ENCODE peak calls at places on chromosome 13, in ten cellular contexts. G is fibroblast of pulmonary artery; T is CD4-positive, CD25-positive, alpha-beta regulatory T cell; I is H7; H is breast epithelium; E is dorsolateral prefrontal cortex; S is heart left ventricle; A is PC-3; F is small intestine; J is pancreas. C is an unnamed sample.

GRCh38 chr13:51645154-51645650 is 60.9 kb downstream of the WDFY2 start:
- DNase-seq in H (no peak), I (no peak), A (no peak), F (no peak), J (no peak), S (no peak), G (peak; percentile 90), E (no peak), T (peak; percentile 62), C (no peak)

GRCh38 chr13:80586356-80586755 is 245.4 kb upstream of the SPRY2 start:
- DNase-seq in S (no peak), H (no peak), G (peak; percentile 60), A (no peak), F (no peak), E (no peak), T (no peak), I (no peak), J (no peak), C (no peak)

GRCh38 chr13:75353786-75354193 is 128.2 kb downstream of the TBC1D4 start:
- DNase-seq in A (no peak), E (no peak), J (no peak), G (no peak), I (no peak), T (peak; percentile 55), F (no peak), S (peak; percentile 21), H (no peak), C (no peak)

GRCh38 chr13:34179481-34179880 is 361.5 kb downstream of the RFC3 start:
- DNase-seq in A (no peak), S (no peak), G (peak; percentile 23), I (peak; percentile 28), E (no peak), J (no peak), F (no peak), H (no peak), T (no peak), C (no peak)

GRCh38 chr13:105655046-105655445 is 880.4 kb downstream of the EFNB2 start:
- DNase-seq in G (peak; percentile 80), E (no peak), T (no peak), F (no peak), H (no peak), J (no peak), S (no peak), I (no peak), A (peak; percentile 55), C (no peak)

GRCh38 chr13:112255550-112256120 is 120.5 kb upstream of the SPACA7 start:
- DNase-seq in H (no peak), E (no peak), A (no peak), I (no peak), J (no peak), F (no peak), G (no peak), T (no peak), S (no peak), C (no peak)

GRCh38 chr13:23695196-23695595 is 125.0 kb downstream of the TNFRSF19 start:
- DNase-seq in E (no peak), S (no peak), H (no peak), G (no peak), T (no peak), A (no peak), F (no peak), J (no peak), I (peak; percentile 64), C (no peak)

GRCh38 chr13:44971656-44972595 is 17.3 kb downstream of the NUFIP1 start:
- DNase-seq in J (no peak), S (no peak), F (no peak), G (peak; percentile 10), I (no peak), A (no peak), H (no peak), T (no peak), E (no peak), C (no peak)

GRCh38 chr13:96540656-96541055 is 450.7 kb downstream of the HS6ST3 start:
- DNase-seq in F (no peak), I (no peak), J (no peak), T (no peak), G (no peak), A (no peak), S (no peak), E (no peak), H (no peak), C (no peak)

GRCh38 chr13:71864094-71864980 is 2.7 kb downstream of the DACH1 start:
- DNase-seq in H (peak; percentile 25), S (peak; percentile 70), J (peak; percentile 72), T (no peak), F (peak; percentile 86), A (no peak), G (no peak), E (no peak), I (peak; percentile 64), C (peak; percentile 85)

GRCh38 chr13:61253105-61253877 is 162.4 kb downstream of the PCDH20 start:
- DNase-seq in G (no peak), T (no peak), S (no peak), I (no peak), H (no peak), F (no peak), A (no peak), J (no peak), E (no peak), C (no peak)

GRCh38 chr13:114174529-114174941 is 4.5 kb upstream of the CFAP97D2 start:
- DNase-seq in F (no peak), E (no peak), I (no peak), A (no peak), G (peak; percentile 74), J (no peak), S (no peak), T (no peak), H (no peak), C (no peak)

GRCh38 chr13:41802684-41803554 is 158.0 kb downstream of the VWA8 start:
- DNase-seq in F (no peak), I (no peak), G (peak; percentile 67), J (no peak), H (no peak), T (no peak), E (no peak), S (no peak), A (peak; percentile 49), C (no peak)

GRCh38 chr13:91946498-91947070 is 548.2 kb downstream of the GPC5 start:
- DNase-seq in F (no peak), T (no peak), I (peak; percentile 47), G (peak; percentile 33), A (peak; percentile 23), J (no peak), S (no peak), E (no peak), H (no peak), C (no peak)

GRCh38 chr13:112246731-112247470 is 129.3 kb upstream of the SPACA7 start:
- DNase-seq in G (no peak), S (no peak), I (peak; percentile 20), T (no peak), F (no peak), J (no peak), A (no peak), E (no peak), H (no peak), C (no peak)

DNA sequence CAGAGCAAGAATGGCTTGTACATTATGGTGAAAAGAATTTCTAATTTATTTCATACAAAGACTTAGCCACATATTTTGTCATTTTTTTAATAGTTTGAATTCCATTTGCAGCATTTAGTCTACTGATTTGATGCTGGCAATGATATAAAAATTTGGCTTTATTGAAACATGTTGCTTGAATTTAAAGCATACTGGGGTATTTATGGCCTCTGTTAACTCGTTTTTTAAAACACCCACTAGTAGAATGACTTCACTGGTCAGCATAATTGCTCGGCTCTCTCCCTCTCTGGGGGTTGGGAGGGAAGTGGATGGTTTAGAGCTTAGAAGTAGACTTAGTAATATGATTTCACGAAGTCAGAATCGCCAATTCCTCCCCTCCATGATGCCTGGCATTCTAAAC is 354.9 kb upstream of the HTR2A start:
- DNase-seq in F (no peak), S (no peak), J (no peak), T (no peak), E (no peak), G (no peak), H (no peak), A (no peak), I (no peak), C (no peak)
- H3K4me3 ChIP-seq in F (no peak overlapping the region), S (no peak overlapping the region), J (no peak overlapping the region), T (no peak overlapping the region), E (no peak overlapping the region), G (no peak overlapping the region), H (no peak overlapping the region), A (no peak overlapping the region), I (no peak overlapping the region), C (no peak overlapping the region)

GRCh38 chr13:50345804-50346203 is 330.6 kb downstream of the KCNRG start:
- DNase-seq in I (no peak), J (no peak), F (no peak), H (no peak), E (no peak), G (no peak), S (no peak), T (no peak), A (no peak), C (no peak)

GRCh38 chr13:50340566-50341287 is 325.5 kb downstream of the KCNRG start:
- DNase-seq in S (no peak), H (no peak), I (no peak), A (no peak), F (no peak), J (no peak), E (no peak), T (no peak), G (no peak), C (no peak)

GRCh38 chr13:50341526-50341925 is 326.3 kb downstream of the KCNRG start:
- DNase-seq in F (no peak), I (no peak), A (no peak), T (no peak), H (no peak), E (no peak), G (no peak), J (no peak), S (no peak), C (no peak)

GRCh38 chr13:50348402-50348801 is 333.2 kb downstream of the KCNRG start:
- DNase-seq in S (no peak), I (no peak), T (no peak), F (peak; percentile 62), G (no peak), H (no peak), J (no peak), A (no peak), E (no peak), C (no peak)

GRCh38 chr13:50344717-50345116 is 329.5 kb downstream of the KCNRG start:
- DNase-seq in T (no peak), I (no peak), G (no peak), E (no peak), S (no peak), A (no peak), J (no peak), H (no peak), F (no peak), C (no peak)
- H3K4me3 ChIP-seq in T (no peak overlapping the region), I (no peak overlapping the region), G (no peak overlapping the region), E (no peak overlapping the region), S (no peak overlapping the region), A (no peak overlapping the region), J (no peak overlapping the region), H (no peak overlapping the region), F (no peak overlapping the region), C (no peak overlapping the region)

GRCh38 chr13:20192470-20193141 is at the start of gene GJB2:
- DNase-seq in F (peak; percentile 50), H (no peak), I (peak; percentile 78), G (no peak), S (no peak), A (peak; percentile 49), J (peak; percentile 70), E (no peak), T (no peak), C (no peak)
- H3K4me3 ChIP-seq in F (peak within 1 kb of the TSS; percentile 75), H (peak within 1 kb of the TSS; percentile 50), I (peak within 1 kb of the TSS; percentile 39), G (peak within 1 kb of the TSS; percentile 51), S (peak within 1 kb of the TSS; percentile 59), A (peak within 1 kb of the TSS; percentile 73), J (peak within 1 kb of the TSS; percentile 61), E (peak within 1 kb of the TSS; percentile 72), T (peak within 1 kb of the TSS; percentile 34), C (peak within 1 kb of the TSS; percentile 30)

GRCh38 chr13:27789153-27789494 is 3.2 kb upstream of the GSX1 start:
- DNase-seq in G (no peak), H (no peak), E (no peak), F (no peak), S (no peak), J (no peak), A (no peak), T (peak; percentile 67), I (no peak), C (no peak)
- H3K4me3 ChIP-seq in G (no peak overlapping the region), H (no peak overlapping the region), E (no peak overlapping the region), F (no peak overlapping the region), S (no peak overlapping the region), J (no peak overlapping the region), A (no peak overlapping the region), T (peak overlapping the region; percentile 57), I (no peak overlapping the region), C (no peak overlapping the region)